ENCODE peak calls at places on chromosome 11, in eight cellular contexts. S is cardiac muscle cell; H is posterior vena cava; B is SHP77; X is stimulated activated CD4-positive, alpha-beta T cell treated with anti-CD3 and anti-CD28 coated beads, Interleukin-1b, Interleukin-23, amount 100 ng/mL, for 4 hours; L is H9; V is Daoy; U is Calu3. N is an unnamed sample.

GRCh38 chr11:116454020-116454645 is 318.7 kb downstream of the BUD13 start:
- DNase-seq in S (peak), H (no peak), B (peak), X (no peak), L (peak), V (peak), U (peak), N (no peak)

GRCh38 chr11:66484825-66485380 is 4.7 kb downstream of the DPP3 start:
- DNase-seq in S (no peak), H (no peak), B (no peak), X (no peak), L (no peak), V (no peak), U (no peak), N (no peak)

GRCh38 chr11:114524122-114524521 is 35.6 kb downstream of the NXPE1 start:
- DNase-seq in S (no peak), H (no peak), B (no peak), X (no peak), L (no peak), V (no peak), U (no peak), N (no peak)

GRCh38 chr11:64120951-64121569 is 44.9 kb downstream of the MACROD1 start:
- DNase-seq in S (no peak), H (no peak), B (peak), X (no peak), L (no peak), V (peak), U (no peak), N (peak)

GRCh38 chr11:18010977-18011586 is 1.8 kb downstream of the SERGEF start:
- DNase-seq in S (no peak), H (no peak), B (no peak), X (no peak), L (no peak), V (no peak), U (no peak), N (no peak)

GRCh38 chr11:63866211-63866610 is 27.3 kb downstream of the MARK2 start:
- DNase-seq in S (no peak), H (peak), B (no peak), X (peak), L (no peak), V (peak), U (peak), N (no peak)

GRCh38 chr11:120102050-120102861 is 35.7 kb downstream of the TRIM29 start:
- DNase-seq in S (no peak), H (no peak), B (no peak), X (no peak), L (no peak), V (no peak), U (no peak), N (no peak)

GRCh38 chr11:69055598-69056516 is 7.1 kb downstream of the TPCN2 start:
- DNase-seq in S (no peak), H (peak), B (no peak), X (no peak), L (no peak), V (peak), U (no peak), N (no peak)

GRCh38 chr11:36000616-36001190 is 56.8 kb downstream of the LDLRAD3 start:
- DNase-seq in S (no peak), H (no peak), B (no peak), X (no peak), L (no peak), V (no peak), U (peak), N (no peak)

GRCh38 chr11:7787239-7787638 is 9.5 kb downstream of the OR5P2 start:
- DNase-seq in S (no peak), H (no peak), B (no peak), X (no peak), L (no peak), V (no peak), U (no peak), N (no peak)

GRCh38 chr11:746289-747175 is 732 bp upstream of the TALDO1 start:
- DNase-seq in S (peak), H (peak), B (no peak), X (no peak), L (peak), V (peak), U (no peak), N (no peak)

N was measured in DMS 273 treated with DMSO at 0.1 percent for 48 hours.